ENCODE peak calls at places on chromosomes 5 and 9, in four cellular contexts. M is CD8-positive, alpha-beta T cell; X is psoas muscle; Z is astrocyte of the spinal cord. L is an unnamed sample.

GRCh38 chr5:60205071-60205470 is 311.5 kb upstream of the PDE4D start:
- DNase-seq in M (no peak), X (no peak), Z (no peak), L (no peak)

GRCh38 chr9:124267271-124267807 is 9.6 kb downstream of the NEK6 start:
- DNase-seq in M (no peak), X (peak), Z (peak), L (no peak)

GRCh38 chr5:114055810-114056476 is 305.9 kb upstream of the KCNN2 start:
- DNase-seq in M (no peak), X (no peak), Z (peak), L (no peak)

GRCh38 chr5:74619308-74619707 is 21.2 kb downstream of the ENC1 start:
- DNase-seq in M (no peak), X (no peak), Z (no peak), L (no peak)

GRCh38 chr9:78573205-78573604 is 276.3 kb downstream of the PSAT1 start:
- DNase-seq in M (no peak), X (no peak), Z (no peak), L (no peak)

GRCh38 chr5:78424680-78425079 is 64.3 kb downstream of the SCAMP1 start:
- DNase-seq in M (no peak), X (no peak), Z (no peak), L (no peak)

GRCh38 chr9:81608289-81608657 is 81.1 kb downstream of the TLE1 start:
- DNase-seq in M (no peak), X (no peak), Z (no peak), L (no peak)

GRCh38 chr5:81506900-81507588 is 113.1 kb upstream of the ACOT12 start:
- DNase-seq in M (peak), X (no peak), Z (peak), L (peak)

GRCh38 chr9:111662851-111663823 is 1.7 kb downstream of the GNG10 start:
- DNase-seq in M (no peak), X (no peak), Z (no peak), L (peak)

GRCh38 chr5:139194486-139194885 is 3.7 kb downstream of the SIL1 start:
- DNase-seq in M (no peak), X (no peak), Z (no peak), L (no peak)

GRCh38 chr5:33470544-33470943 is 29.8 kb downstream of the TARS1 start:
- DNase-seq in M (no peak), X (no peak), Z (peak), L (no peak)

GRCh38 chr5:165333623-165334022 is 1828.2 kb downstream of the MAT2B start:
- DNase-seq in M (no peak), X (no peak), Z (no peak), L (no peak)

GRCh38 chr9:133605856-133606721 is 3.1 kb downstream of the FAM163B start:
- DNase-seq in M (no peak), X (no peak), Z (no peak), L (no peak)

GRCh38 chr9:75612754-75613153 is 277.7 kb upstream of the PCSK5 start:
- DNase-seq in M (no peak), X (no peak), Z (no peak), L (no peak)

GRCh38 chr5:172149073-172149472 is 39.0 kb downstream of the STK10 start:
- DNase-seq in M (no peak), X (no peak), Z (peak), L (no peak)

GRCh38 chr9:89178162-89179120 is at the start of gene SHC3:
- DNase-seq in M (no peak), X (peak), Z (peak), L (no peak)

GRCh38 chr5:14235872-14236271 is 92.7 kb downstream of the TRIO start:
- DNase-seq in M (no peak), X (no peak), Z (no peak), L (no peak)

GRCh38 chr5:132386644-132387286 is 17.3 kb downstream of the SLC22A5 start:
- DNase-seq in M (peak), X (peak), Z (peak), L (peak)

GRCh38 chr5:134570365-134570758 is 44.9 kb downstream of the JADE2 start:
- DNase-seq in M (no peak), X (no peak), Z (no peak), L (no peak)

GRCh38 chr5:15720515-15720914 is 220.5 kb downstream of the FBXL7 start:
- DNase-seq in M (no peak), X (no peak), Z (no peak), L (no peak)

GRCh38 chr9:92671323-92671722 is 1.4 kb upstream of the IPPK start:
- DNase-seq in M (no peak), X (peak), Z (peak), L (no peak)

GRCh38 chr9:133151041-133151440 is 12.7 kb downstream of the GBGT1 start:
- DNase-seq in M (no peak), X (no peak), Z (no peak), L (no peak)

GRCh38 chr9:96620832-96621269 is 1.2 kb upstream of the CDC14B start:
- DNase-seq in M (no peak), X (no peak), Z (no peak), L (no peak)
- H3K4me3 ChIP-seq in M (no peak), X (no peak), Z (no peak), L (no peak)

DNA sequence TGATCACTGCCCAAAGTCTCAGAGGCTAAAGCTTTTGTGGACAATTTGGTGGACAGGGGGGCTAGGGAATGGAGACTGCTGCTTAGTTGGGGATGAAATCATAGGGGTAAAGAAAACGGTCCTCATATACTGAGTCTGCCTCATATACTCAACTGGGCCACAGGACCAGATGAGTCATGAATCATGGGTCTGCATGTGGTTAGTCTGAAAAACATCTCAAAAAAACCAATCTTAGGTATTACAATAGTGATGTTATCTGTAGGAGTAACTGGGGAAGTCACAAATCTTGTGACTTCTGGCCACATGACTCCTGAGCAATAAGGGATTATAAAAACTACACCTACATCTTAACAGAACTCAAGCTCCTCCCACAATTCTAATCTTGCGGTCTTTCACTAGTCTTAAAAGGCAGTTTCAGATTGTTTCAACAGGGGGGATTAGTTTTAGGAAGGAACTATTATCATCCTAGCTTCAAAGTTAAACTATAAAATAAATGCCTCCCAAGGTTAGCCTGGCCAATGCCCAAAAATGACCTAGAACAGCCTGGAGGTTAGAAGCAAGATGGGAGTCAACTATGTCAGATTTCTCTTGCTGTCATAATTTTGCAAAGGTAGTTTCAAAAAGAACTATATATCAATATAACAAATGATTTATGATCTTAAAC is 17.5 kb downstream of the TMEM161B start:
- DNase-seq in M (no peak), X (no peak), Z (peak), L (peak)
- H3K4me3 ChIP-seq in M (no peak), X (no peak), Z (no peak), L (no peak)

DNA sequence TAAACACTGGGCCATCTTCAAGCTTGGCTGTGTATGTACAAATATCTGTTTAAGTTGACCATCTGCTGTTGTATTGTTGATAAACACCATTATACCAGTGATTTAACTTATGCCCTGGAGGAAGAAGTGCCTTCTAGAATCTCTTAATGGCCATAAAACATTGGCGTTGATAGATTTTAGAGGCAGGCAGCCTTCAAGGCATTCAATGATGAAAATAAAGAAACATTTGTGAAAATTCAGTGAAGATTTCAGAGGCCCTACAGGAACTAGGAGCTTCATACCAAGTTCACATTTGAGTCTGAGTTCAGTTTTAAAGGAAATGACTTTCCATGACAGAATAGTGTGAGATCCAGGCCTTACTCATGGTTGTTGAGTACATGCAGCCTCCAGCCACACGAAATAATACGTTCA is 52.2 kb downstream of the MAP1B start:
- DNase-seq in M (no peak), X (no peak), Z (peak), L (no peak)
- H3K4me3 ChIP-seq in M (no peak), X (no peak), Z (no peak), L (no peak)

GRCh38 chr9:128025756-128026155 is 41.4 kb downstream of the NAIF1 start:
- DNase-seq in M (no peak), X (no peak), Z (no peak), L (no peak)
- H3K4me3 ChIP-seq in M (peak), X (no peak), Z (no peak), L (peak)

L was measured in CD4-positive, CD25-positive, alpha-beta regulatory T cell.